ENCODE peak calls at places on chromosomes 13 and 19, in eight cellular contexts. One of them, this sample, is unnamed.

GRCh38 chr13:32139251-32139650 is 107.7 kb downstream of the FRY start:
- DNase-seq in T-helper 1 cell: no peak
- DNase-seq in Calu3: no peak
- DNase-seq in non-pigmented ciliary epithelial cell: no peak
- DNase-seq in skeletal muscle cell: no peak
- DNase-seq in amniotic stem cell: no peak
- DNase-seq in astrocyte of the spinal cord: no peak
- DNase-seq in NCI-H1092: no peak
- DNase-seq in this sample: no peak

GRCh38 chr19:5048727-5049553 is 80.0 kb downstream of the KDM4B start:
- DNase-seq in astrocyte of the spinal cord: peak; percentile 73
- DNase-seq in non-pigmented ciliary epithelial cell: no peak
- DNase-seq in skeletal muscle cell: no peak
- DNase-seq in NCI-H1092: no peak
- DNase-seq in Calu3: peak; percentile 24
- DNase-seq in amniotic stem cell: peak; percentile 48
- DNase-seq in T-helper 1 cell: no peak
- DNase-seq in this sample: peak; percentile 44

GRCh38 chr19:56933014-56933705 is 92.6 kb upstream of the PEG3 start:
- DNase-seq in skeletal muscle cell: no peak
- DNase-seq in non-pigmented ciliary epithelial cell: no peak
- DNase-seq in T-helper 1 cell: no peak
- DNase-seq in NCI-H1092: no peak
- DNase-seq in amniotic stem cell: no peak
- DNase-seq in astrocyte of the spinal cord: no peak
- DNase-seq in Calu3: no peak
- DNase-seq in this sample: no peak

GRCh38 chr19:45955905-45956608 is 17.6 kb downstream of the NOVA2 start:
- DNase-seq in T-helper 1 cell: no peak
- DNase-seq in NCI-H1092: no peak
- DNase-seq in amniotic stem cell: no peak
- DNase-seq in astrocyte of the spinal cord: peak; percentile 64
- DNase-seq in Calu3: peak; percentile 73
- DNase-seq in non-pigmented ciliary epithelial cell: no peak
- DNase-seq in skeletal muscle cell: no peak
- DNase-seq in this sample: no peak

GRCh38 chr19:55212447-55212846 is 3.1 kb upstream of the PTPRH start:
- DNase-seq in NCI-H1092: no peak
- DNase-seq in astrocyte of the spinal cord: no peak
- DNase-seq in Calu3: peak; percentile 48
- DNase-seq in T-helper 1 cell: no peak
- DNase-seq in skeletal muscle cell: no peak
- DNase-seq in amniotic stem cell: no peak
- DNase-seq in non-pigmented ciliary epithelial cell: no peak
- DNase-seq in this sample: no peak

GRCh38 chr19:6267552-6268381 is 12.0 kb downstream of the MLLT1 start:
- DNase-seq in NCI-H1092: no peak
- DNase-seq in non-pigmented ciliary epithelial cell: no peak
- DNase-seq in amniotic stem cell: no peak
- DNase-seq in T-helper 1 cell: no peak
- DNase-seq in skeletal muscle cell: no peak
- DNase-seq in astrocyte of the spinal cord: no peak
- DNase-seq in Calu3: no peak
- DNase-seq in this sample: no peak

GRCh38 chr13:56561327-56561726 is 579.4 kb upstream of the PRR20A start:
- DNase-seq in astrocyte of the spinal cord: no peak
- DNase-seq in T-helper 1 cell: no peak
- DNase-seq in Calu3: no peak
- DNase-seq in skeletal muscle cell: no peak
- DNase-seq in amniotic stem cell: no peak
- DNase-seq in NCI-H1092: peak; percentile 15
- DNase-seq in non-pigmented ciliary epithelial cell: no peak
- DNase-seq in this sample: no peak

GRCh38 chr13:74466015-74466414 is 331.8 kb upstream of the KLF12 start:
- DNase-seq in Calu3: no peak
- DNase-seq in NCI-H1092: no peak
- DNase-seq in amniotic stem cell: no peak
- DNase-seq in astrocyte of the spinal cord: no peak
- DNase-seq in non-pigmented ciliary epithelial cell: no peak
- DNase-seq in T-helper 1 cell: no peak
- DNase-seq in skeletal muscle cell: no peak
- DNase-seq in this sample: no peak

GRCh38 chr13:100208002-100208401 is 119.1 kb downstream of the PCCA start:
- DNase-seq in T-helper 1 cell: no peak
- DNase-seq in non-pigmented ciliary epithelial cell: no peak
- DNase-seq in Calu3: no peak
- DNase-seq in NCI-H1092: no peak
- DNase-seq in astrocyte of the spinal cord: no peak
- DNase-seq in skeletal muscle cell: no peak
- DNase-seq in amniotic stem cell: no peak
- DNase-seq in this sample: no peak

GRCh38 chr19:55613396-55613795 is 7.9 kb downstream of the ZNF865 start:
- DNase-seq in astrocyte of the spinal cord: no peak
- DNase-seq in non-pigmented ciliary epithelial cell: no peak
- DNase-seq in NCI-H1092: no peak
- DNase-seq in skeletal muscle cell: no peak
- DNase-seq in Calu3: no peak
- DNase-seq in T-helper 1 cell: no peak
- DNase-seq in amniotic stem cell: no peak
- DNase-seq in this sample: no peak

GRCh38 chr13:43383488-43384165 is 360.2 kb downstream of the DNAJC15 start:
- DNase-seq in T-helper 1 cell: no peak
- DNase-seq in astrocyte of the spinal cord: no peak
- DNase-seq in non-pigmented ciliary epithelial cell: no peak
- DNase-seq in NCI-H1092: no peak
- DNase-seq in skeletal muscle cell: no peak
- DNase-seq in amniotic stem cell: no peak
- DNase-seq in Calu3: no peak
- DNase-seq in this sample: no peak

GRCh38 chr19:36212895-36213294 is 1.6 kb downstream of the ZNF565 start:
- DNase-seq in non-pigmented ciliary epithelial cell: no peak
- DNase-seq in NCI-H1092: no peak
- DNase-seq in amniotic stem cell: no peak
- DNase-seq in Calu3: no peak
- DNase-seq in skeletal muscle cell: no peak
- DNase-seq in T-helper 1 cell: no peak
- DNase-seq in astrocyte of the spinal cord: no peak
- DNase-seq in this sample: no peak

GRCh38 chr19:4991538-4991937 is 22.6 kb downstream of the KDM4B start:
- DNase-seq in non-pigmented ciliary epithelial cell: no peak
- DNase-seq in amniotic stem cell: no peak
- DNase-seq in NCI-H1092: no peak
- DNase-seq in astrocyte of the spinal cord: no peak
- DNase-seq in T-helper 1 cell: no peak
- DNase-seq in skeletal muscle cell: no peak
- DNase-seq in Calu3: no peak
- DNase-seq in this sample: no peak

GRCh38 chr19:44626067-44626624 is 12.8 kb downstream of the IGSF23 start:
- DNase-seq in astrocyte of the spinal cord: peak; percentile 94
- DNase-seq in Calu3: peak; percentile 80
- DNase-seq in skeletal muscle cell: peak; percentile 84
- DNase-seq in T-helper 1 cell: no peak
- DNase-seq in amniotic stem cell: peak; percentile 64
- DNase-seq in non-pigmented ciliary epithelial cell: peak; percentile 92
- DNase-seq in NCI-H1092: no peak
- DNase-seq in this sample: no peak

GRCh38 chr19:54436031-54436523 is 12.9 kb upstream of the LENG8 start:
- DNase-seq in astrocyte of the spinal cord: no peak
- DNase-seq in NCI-H1092: no peak
- DNase-seq in amniotic stem cell: no peak
- DNase-seq in non-pigmented ciliary epithelial cell: no peak
- DNase-seq in skeletal muscle cell: no peak
- DNase-seq in Calu3: no peak
- DNase-seq in T-helper 1 cell: no peak
- DNase-seq in this sample: no peak

GRCh38 chr13:107882708-107883560 is 332.4 kb downstream of the LIG4 start:
- DNase-seq in skeletal muscle cell: no peak
- DNase-seq in NCI-H1092: no peak
- DNase-seq in amniotic stem cell: no peak
- DNase-seq in astrocyte of the spinal cord: no peak
- DNase-seq in non-pigmented ciliary epithelial cell: no peak
- DNase-seq in Calu3: no peak
- DNase-seq in T-helper 1 cell: no peak
- DNase-seq in this sample: no peak

GRCh38 chr19:58227964-58228583 is 640 bp upstream of the ZNF544 start:
- DNase-seq in amniotic stem cell: no peak
- DNase-seq in skeletal muscle cell: no peak
- DNase-seq in astrocyte of the spinal cord: no peak
- DNase-seq in NCI-H1092: no peak
- DNase-seq in Calu3: no peak
- DNase-seq in non-pigmented ciliary epithelial cell: no peak
- DNase-seq in T-helper 1 cell: no peak
- DNase-seq in this sample: no peak

GRCh38 chr13:49840266-49840665 is 47.8 kb upstream of the KPNA3 start:
- DNase-seq in amniotic stem cell: no peak
- DNase-seq in Calu3: no peak
- DNase-seq in astrocyte of the spinal cord: no peak
- DNase-seq in NCI-H1092: no peak
- DNase-seq in non-pigmented ciliary epithelial cell: no peak
- DNase-seq in skeletal muscle cell: no peak
- DNase-seq in T-helper 1 cell: no peak
- DNase-seq in this sample: peak; percentile 53

GRCh38 chr13:74771964-74772363 is 637.8 kb upstream of the KLF12 start:
- DNase-seq in Calu3: no peak
- DNase-seq in NCI-H1092: no peak
- DNase-seq in non-pigmented ciliary epithelial cell: peak; percentile 60
- DNase-seq in astrocyte of the spinal cord: peak; percentile 87
- DNase-seq in amniotic stem cell: peak; percentile 42
- DNase-seq in T-helper 1 cell: no peak
- DNase-seq in skeletal muscle cell: peak; percentile 65
- DNase-seq in this sample: no peak

GRCh38 chr13:108895220-108895704 is 265.9 kb downstream of the MYO16 start:
- DNase-seq in non-pigmented ciliary epithelial cell: no peak
- DNase-seq in amniotic stem cell: peak; percentile 51
- DNase-seq in skeletal muscle cell: no peak
- DNase-seq in astrocyte of the spinal cord: peak; percentile 63
- DNase-seq in T-helper 1 cell: no peak
- DNase-seq in Calu3: peak; percentile 12
- DNase-seq in NCI-H1092: peak; percentile 41
- DNase-seq in this sample: no peak

GRCh38 chr13:90594694-90595093 is 752.8 kb upstream of the MIR17HG start:
- DNase-seq in T-helper 1 cell: no peak
- DNase-seq in amniotic stem cell: no peak
- DNase-seq in NCI-H1092: no peak
- DNase-seq in Calu3: no peak
- DNase-seq in non-pigmented ciliary epithelial cell: peak; percentile 41
- DNase-seq in skeletal muscle cell: peak; percentile 75
- DNase-seq in astrocyte of the spinal cord: peak; percentile 33
- DNase-seq in this sample: no peak

GRCh38 chr13:29453657-29454056 is 141.8 kb downstream of the SLC7A1 start:
- DNase-seq in skeletal muscle cell: no peak
- DNase-seq in amniotic stem cell: no peak
- DNase-seq in T-helper 1 cell: no peak
- DNase-seq in Calu3: no peak
- DNase-seq in non-pigmented ciliary epithelial cell: no peak
- DNase-seq in NCI-H1092: no peak
- DNase-seq in astrocyte of the spinal cord: no peak
- DNase-seq in this sample: no peak

GRCh38 chr19:8526345-8527062 is 12.5 kb upstream of the ZNF414 start:
- DNase-seq in NCI-H1092: peak; percentile 81
- DNase-seq in non-pigmented ciliary epithelial cell: peak; percentile 68
- DNase-seq in amniotic stem cell: peak; percentile 84
- DNase-seq in T-helper 1 cell: no peak
- DNase-seq in astrocyte of the spinal cord: peak; percentile 92
- DNase-seq in Calu3: peak; percentile 92
- DNase-seq in skeletal muscle cell: peak; percentile 66
- DNase-seq in this sample: no peak

GRCh38 chr13:79401259-79402071 is 4.6 kb downstream of the RBM26 start:
- DNase-seq in amniotic stem cell: no peak
- DNase-seq in T-helper 1 cell: no peak
- DNase-seq in non-pigmented ciliary epithelial cell: no peak
- DNase-seq in astrocyte of the spinal cord: no peak
- DNase-seq in NCI-H1092: no peak
- DNase-seq in skeletal muscle cell: no peak
- DNase-seq in Calu3: no peak
- DNase-seq in this sample: no peak

GRCh38 chr19:57110592-57111328 is 9.0 kb upstream of the USP29 start:
- DNase-seq in Calu3: no peak
- DNase-seq in NCI-H1092: no peak
- DNase-seq in astrocyte of the spinal cord: no peak
- DNase-seq in T-helper 1 cell: no peak
- DNase-seq in skeletal muscle cell: no peak
- DNase-seq in non-pigmented ciliary epithelial cell: no peak
- DNase-seq in amniotic stem cell: no peak
- DNase-seq in this sample: no peak

This sample was measured in CD14-positive monocyte.